ENCODE peak calls at places on chromosomes 7 and 10, in seven cellular contexts. Y is endothelial cell of umbilical vein, D is DND-41, J is hepatocyte, T is fibroblast of lung, S is neural progenitor cell, B is astrocyte. V is an unnamed sample.

GRCh38 chr10:33193867-33194521 is 140.5 kb downstream of the NRP1 start:
- DNase-seq in Y (peak; percentile 36), D (no peak), J (peak; percentile 27), T (peak; percentile 90), S (no peak), B (peak; percentile 53), V (peak; percentile 84)

GRCh38 chr10:89115876-89116627 is 91.1 kb downstream of the CH25H start:
- DNase-seq in Y (peak; percentile 56), D (no peak), J (no peak), T (peak; percentile 51), S (no peak), B (peak; percentile 69), V (peak; percentile 92)

GRCh38 chr10:96987842-96988175 is 155.7 kb downstream of the LCOR start:
- DNase-seq in Y (no peak), D (no peak), J (no peak), T (no peak), S (no peak), B (peak; percentile 38), V (peak; percentile 82)

GRCh38 chr10:118956253-118957140 is 73.0 kb upstream of the NANOS1 start:
- DNase-seq in Y (no peak), D (no peak), J (no peak), T (no peak), S (no peak), B (no peak), V (no peak)

GRCh38 chr7:44617225-44617885 is 10.9 kb downstream of the OGDH start:
- DNase-seq in Y (no peak), D (no peak), J (peak; percentile 71), T (peak; percentile 55), S (no peak), B (peak; percentile 70), V (peak; percentile 92)

GRCh38 chr7:34728156-34728555 is 70.1 kb downstream of the NPSR1 start:
- DNase-seq in Y (no peak), D (no peak), J (no peak), T (no peak), S (no peak), B (no peak), V (no peak)

GRCh38 chr7:81887098-81887497 is 117.3 kb upstream of the HGF start:
- DNase-seq in Y (peak; percentile 86), D (peak; percentile 52), J (no peak), T (peak; percentile 48), S (no peak), B (peak; percentile 25), V (no peak)

GRCh38 chr7:26145236-26145635 is 6.8 kb upstream of the NFE2L3 start:
- DNase-seq in Y (no peak), D (no peak), J (no peak), T (no peak), S (no peak), B (no peak), V (no peak)

GRCh38 chr10:101267336-101267735 is 38.1 kb upstream of the LBX1 start:
- DNase-seq in Y (no peak), D (no peak), J (no peak), T (no peak), S (no peak), B (no peak), V (no peak)

GRCh38 chr7:69864283-69864682 is 266.0 kb downstream of the AUTS2 start:
- DNase-seq in Y (no peak), D (no peak), J (no peak), T (no peak), S (no peak), B (no peak), V (peak; percentile 22)

GRCh38 chr7:128030999-128031681 is at the start of gene LRRC4:
- DNase-seq in Y (peak; percentile 57), D (no peak), J (peak; percentile 74), T (peak; percentile 39), S (peak; percentile 85), B (peak; percentile 31), V (peak; percentile 83)

GRCh38 chr7:116062666-116063065 is 32.1 kb upstream of the TFEC start:
- DNase-seq in Y (no peak), D (no peak), J (no peak), T (peak; percentile 12), S (no peak), B (no peak), V (no peak)

GRCh38 chr10:1309237-1309968 is 253.2 kb downstream of the WDR37 start:
- DNase-seq in Y (no peak), D (no peak), J (no peak), T (no peak), S (no peak), B (no peak), V (no peak)

GRCh38 chr7:92763636-92764423 is 72.5 kb downstream of the CDK6 start:
- DNase-seq in Y (peak; percentile 27), D (peak; percentile 43), J (peak; percentile 76), T (peak; percentile 51), S (peak; percentile 64), B (peak; percentile 89), V (peak; percentile 78)

GRCh38 chr7:94129443-94130140 is 125.4 kb upstream of the BET1 start:
- DNase-seq in Y (peak; percentile 84), D (no peak), J (peak; percentile 30), T (peak; percentile 94), S (no peak), B (peak; percentile 90), V (peak; percentile 49)

GRCh38 chr7:141076377-141076776 is 2.5 kb downstream of the TMEM178B start:
- DNase-seq in Y (no peak), D (no peak), J (no peak), T (no peak), S (peak; percentile 79), B (no peak), V (no peak)

GRCh38 chr7:42115795-42116194 is 121.2 kb downstream of the GLI3 start:
- DNase-seq in Y (no peak), D (no peak), J (no peak), T (no peak), S (no peak), B (no peak), V (no peak)

GRCh38 chr10:79477456-79477855 is 32.0 kb upstream of the ZCCHC24 start:
- DNase-seq in Y (no peak), D (no peak), J (no peak), T (no peak), S (no peak), B (no peak), V (no peak)

GRCh38 chr7:101519324-101520017 is 109.6 kb downstream of the MYL10 start:
- DNase-seq in Y (no peak), D (no peak), J (peak; percentile 55), T (peak; percentile 98), S (no peak), B (peak; percentile 60), V (peak; percentile 69)

GRCh38 chr7:20290505-20291111 is 40.1 kb upstream of the ITGB8 start:
- DNase-seq in Y (no peak), D (no peak), J (no peak), T (no peak), S (no peak), B (no peak), V (no peak)

GRCh38 chr7:30276203-30276900 is 8.0 kb upstream of the ZNRF2 start:
- DNase-seq in Y (peak; percentile 69), D (peak; percentile 57), J (peak; percentile 77), T (peak; percentile 72), S (peak; percentile 76), B (peak; percentile 30), V (peak; percentile 71)

GRCh38 chr7:1255083-1255816 is 22.6 kb downstream of the UNCX start:
- DNase-seq in Y (no peak), D (no peak), J (no peak), T (no peak), S (peak; percentile 44), B (no peak), V (no peak)
- TF ChIP-seq EZH2 in Y (no peak), D (no peak), J (no peak), T (no peak), S (no peak), B (no peak), V (no peak)

GRCh38 chr10:70111496-70111895 is 21.1 kb downstream of the AIFM2 start:
- DNase-seq in Y (no peak), D (no peak), J (no peak), T (no peak), S (no peak), B (no peak), V (no peak)
- H3K4me2 ChIP-seq in Y (no peak overlapping the region), D (no peak overlapping the region), J (no peak overlapping the region), T (no peak overlapping the region), S (no peak overlapping the region), B (no peak overlapping the region), V (no peak overlapping the region)

DNA sequence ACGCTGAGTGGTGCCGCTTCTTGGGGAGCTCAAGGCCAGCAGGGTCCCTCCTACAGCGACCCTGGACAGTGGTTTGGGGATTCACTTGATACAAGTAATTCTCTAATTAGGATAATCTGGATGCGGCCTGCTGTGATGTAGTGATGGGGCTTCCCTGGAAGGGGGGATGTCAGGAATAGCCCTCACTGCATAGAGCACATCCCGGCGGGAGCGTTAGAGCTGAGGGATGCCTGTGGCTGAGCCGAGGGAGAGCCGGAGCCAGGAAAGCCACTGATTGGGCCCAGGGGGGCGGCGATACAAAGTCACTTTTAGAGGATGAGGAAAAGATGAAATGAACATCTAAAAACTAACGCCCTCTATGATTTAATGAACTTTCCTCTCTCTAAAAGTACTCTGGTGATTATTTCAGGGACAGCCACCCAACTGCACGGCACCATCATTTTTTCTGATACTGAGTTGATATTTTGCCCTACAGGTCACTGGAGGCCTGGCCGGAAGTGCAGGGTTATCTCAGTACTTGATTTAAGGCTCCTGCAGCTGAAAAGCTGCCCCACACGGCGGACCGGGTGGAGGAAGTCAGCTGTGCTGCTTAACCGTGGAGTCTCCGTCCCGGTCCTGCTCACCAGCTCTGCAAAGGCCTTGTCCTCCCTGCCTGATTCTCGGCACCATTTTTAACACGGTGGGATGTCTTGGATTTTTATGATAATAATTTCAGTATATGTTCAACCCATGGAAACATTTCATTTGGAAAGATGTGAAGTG is 518.8 kb downstream of the DNAJB6 start:
- DNase-seq in Y (no peak), D (no peak), J (no peak), T (no peak), S (peak; percentile 50), B (no peak), V (no peak)
- TF ChIP-seq EZH2 in Y (no peak), D (no peak), J (no peak), T (no peak), S (no peak), B (no peak), V (no peak)

GRCh38 chr10:24720096-24720495 is 3.6 kb downstream of the ARHGAP21 start:
- DNase-seq in Y (no peak), D (no peak), J (no peak), T (no peak), S (no peak), B (no peak), V (no peak)

GRCh38 chr10:24713086-24713485 is 10.6 kb downstream of the ARHGAP21 start:
- DNase-seq in Y (no peak), D (no peak), J (no peak), T (no peak), S (no peak), B (no peak), V (no peak)

GRCh38 chr10:24718031-24718855 is 5.4 kb downstream of the ARHGAP21 start:
- DNase-seq in Y (no peak), D (no peak), J (no peak), T (peak; percentile 89), S (no peak), B (peak; percentile 77), V (peak; percentile 91)

GRCh38 chr10:24715246-24715769 is 8.4 kb downstream of the ARHGAP21 start:
- DNase-seq in Y (no peak), D (no peak), J (no peak), T (no peak), S (no peak), B (no peak), V (no peak)

DNA sequence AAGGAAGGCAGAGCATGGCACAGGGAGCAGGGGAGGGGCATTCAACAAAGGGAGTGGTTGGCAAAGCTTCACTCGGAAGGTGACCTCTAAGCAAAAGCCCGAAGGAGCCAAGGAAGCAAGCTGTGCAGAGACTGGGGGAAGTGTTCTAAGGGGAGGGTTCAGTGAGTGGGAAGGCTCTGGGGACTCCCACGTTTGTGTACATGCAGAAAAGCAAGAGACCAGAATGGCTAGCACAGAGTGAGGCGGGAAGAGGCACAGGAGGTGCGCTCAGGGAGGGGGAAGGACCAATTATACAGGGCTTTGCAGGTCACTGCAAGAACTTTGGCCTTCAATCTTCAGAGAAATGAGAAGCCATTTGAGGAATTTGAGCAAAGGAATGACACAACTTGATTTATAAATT is 7.4 kb downstream of the ARHGAP21 start:
- DNase-seq in Y (no peak), D (no peak), J (no peak), T (no peak), S (no peak), B (no peak), V (no peak)
- H3K4me2 ChIP-seq in Y (no peak overlapping the region), D (peak overlapping the region; percentile 79), J (peak overlapping the region; percentile 17), T (peak overlapping the region; percentile 48), S (no peak overlapping the region), B (no peak overlapping the region), V (no peak overlapping the region)